ENCODE peak calls at places on chromosomes 2 and 18, in six cellular contexts. One of them, this sample, is unnamed.

GRCh38 chr2:46074501-46074900 is 222.7 kb upstream of the EPAS1 start:
- DNase-seq in HFF-Myc: no peak
- DNase-seq in GM20000: no peak
- DNase-seq in activated CD8-positive, alpha-beta memory T cell treated with anti-CD3 and anti-CD28 coated beads for 24 hours: no peak
- DNase-seq in cardiac fibroblast: no peak
- DNase-seq in T-helper 9 cell: no peak
- DNase-seq in this sample: no peak

GRCh38 chr2:18991177-18992168 is 366.9 kb downstream of the OSR1 start:
- DNase-seq in cardiac fibroblast: peak
- DNase-seq in T-helper 9 cell: no peak
- DNase-seq in HFF-Myc: no peak
- DNase-seq in GM20000: no peak
- DNase-seq in activated CD8-positive, alpha-beta memory T cell treated with anti-CD3 and anti-CD28 coated beads for 24 hours: no peak
- DNase-seq in this sample: no peak

GRCh38 chr2:224909885-224910517 is 132.3 kb downstream of the DOCK10 start:
- DNase-seq in activated CD8-positive, alpha-beta memory T cell treated with anti-CD3 and anti-CD28 coated beads for 24 hours: no peak
- DNase-seq in cardiac fibroblast: peak
- DNase-seq in HFF-Myc: peak
- DNase-seq in T-helper 9 cell: no peak
- DNase-seq in GM20000: no peak
- DNase-seq in this sample: no peak

GRCh38 chr2:235968616-235969324 is 199.4 kb downstream of the GBX2 start:
- DNase-seq in activated CD8-positive, alpha-beta memory T cell treated with anti-CD3 and anti-CD28 coated beads for 24 hours: no peak
- DNase-seq in T-helper 9 cell: no peak
- DNase-seq in GM20000: no peak
- DNase-seq in HFF-Myc: no peak
- DNase-seq in cardiac fibroblast: no peak
- DNase-seq in this sample: no peak

GRCh38 chr2:64327510-64328414 is 126.2 kb upstream of the LGALSL start:
- DNase-seq in T-helper 9 cell: peak
- DNase-seq in HFF-Myc: no peak
- DNase-seq in GM20000: peak
- DNase-seq in cardiac fibroblast: peak
- DNase-seq in activated CD8-positive, alpha-beta memory T cell treated with anti-CD3 and anti-CD28 coated beads for 24 hours: peak
- DNase-seq in this sample: no peak

GRCh38 chr2:28393115-28393836 is 618 bp downstream of the FOSL2 start:
- DNase-seq in activated CD8-positive, alpha-beta memory T cell treated with anti-CD3 and anti-CD28 coated beads for 24 hours: peak
- DNase-seq in GM20000: peak
- DNase-seq in cardiac fibroblast: peak
- DNase-seq in HFF-Myc: no peak
- DNase-seq in T-helper 9 cell: peak
- DNase-seq in this sample: no peak

GRCh38 chr18:60905699-60906098 is 427.5 kb upstream of the CDH20 start:
- DNase-seq in T-helper 9 cell: no peak
- DNase-seq in GM20000: no peak
- DNase-seq in cardiac fibroblast: peak
- DNase-seq in activated CD8-positive, alpha-beta memory T cell treated with anti-CD3 and anti-CD28 coated beads for 24 hours: no peak
- DNase-seq in HFF-Myc: no peak
- DNase-seq in this sample: no peak

GRCh38 chr2:203476881-203477280 is 58.2 kb downstream of the RAPH1 start:
- DNase-seq in HFF-Myc: no peak
- DNase-seq in cardiac fibroblast: no peak
- DNase-seq in GM20000: no peak
- DNase-seq in activated CD8-positive, alpha-beta memory T cell treated with anti-CD3 and anti-CD28 coated beads for 24 hours: no peak
- DNase-seq in T-helper 9 cell: no peak
- DNase-seq in this sample: no peak

GRCh38 chr2:69764286-69765058 is 22.5 kb downstream of the ANXA4 start:
- DNase-seq in T-helper 9 cell: no peak
- DNase-seq in activated CD8-positive, alpha-beta memory T cell treated with anti-CD3 and anti-CD28 coated beads for 24 hours: no peak
- DNase-seq in cardiac fibroblast: no peak
- DNase-seq in GM20000: no peak
- DNase-seq in HFF-Myc: no peak
- DNase-seq in this sample: peak

GRCh38 chr2:158034198-158034831 is 67.4 kb upstream of the UPP2 start:
- DNase-seq in T-helper 9 cell: no peak
- DNase-seq in activated CD8-positive, alpha-beta memory T cell treated with anti-CD3 and anti-CD28 coated beads for 24 hours: no peak
- DNase-seq in HFF-Myc: no peak
- DNase-seq in GM20000: peak
- DNase-seq in cardiac fibroblast: peak
- DNase-seq in this sample: peak

GRCh38 chr2:133194068-133194655 is 374.1 kb downstream of the NCKAP5 start:
- DNase-seq in T-helper 9 cell: no peak
- DNase-seq in cardiac fibroblast: peak
- DNase-seq in activated CD8-positive, alpha-beta memory T cell treated with anti-CD3 and anti-CD28 coated beads for 24 hours: no peak
- DNase-seq in GM20000: no peak
- DNase-seq in HFF-Myc: no peak
- DNase-seq in this sample: no peak

GRCh38 chr2:16525265-16525887 is 140.3 kb downstream of the CYRIA start:
- DNase-seq in activated CD8-positive, alpha-beta memory T cell treated with anti-CD3 and anti-CD28 coated beads for 24 hours: no peak
- DNase-seq in T-helper 9 cell: no peak
- DNase-seq in HFF-Myc: no peak
- DNase-seq in GM20000: peak
- DNase-seq in cardiac fibroblast: peak
- DNase-seq in this sample: peak

GRCh38 chr2:48420512-48421197 is 109.3 kb upstream of the STON1 start:
- DNase-seq in HFF-Myc: peak
- DNase-seq in cardiac fibroblast: peak
- DNase-seq in activated CD8-positive, alpha-beta memory T cell treated with anti-CD3 and anti-CD28 coated beads for 24 hours: peak
- DNase-seq in T-helper 9 cell: peak
- DNase-seq in GM20000: peak
- DNase-seq in this sample: peak

GRCh38 chr2:240325654-240326031 is 109.8 kb upstream of the GPC1 start:
- DNase-seq in cardiac fibroblast: peak
- DNase-seq in T-helper 9 cell: no peak
- DNase-seq in GM20000: no peak
- DNase-seq in HFF-Myc: no peak
- DNase-seq in activated CD8-positive, alpha-beta memory T cell treated with anti-CD3 and anti-CD28 coated beads for 24 hours: no peak
- DNase-seq in this sample: no peak

GRCh38 chr2:35986871-35987270 is 368.7 kb upstream of the CRIM1 start:
- DNase-seq in GM20000: no peak
- DNase-seq in T-helper 9 cell: no peak
- DNase-seq in HFF-Myc: no peak
- DNase-seq in cardiac fibroblast: no peak
- DNase-seq in activated CD8-positive, alpha-beta memory T cell treated with anti-CD3 and anti-CD28 coated beads for 24 hours: no peak
- DNase-seq in this sample: no peak

GRCh38 chr2:182717451-182718215 is 1.6 kb downstream of the DNAJC10 start:
- DNase-seq in T-helper 9 cell: no peak
- DNase-seq in activated CD8-positive, alpha-beta memory T cell treated with anti-CD3 and anti-CD28 coated beads for 24 hours: no peak
- DNase-seq in cardiac fibroblast: no peak
- DNase-seq in GM20000: peak
- DNase-seq in HFF-Myc: no peak
- DNase-seq in this sample: no peak

GRCh38 chr2:45435316-45435715 is 175.8 kb downstream of the SRBD1 start:
- DNase-seq in cardiac fibroblast: peak
- DNase-seq in T-helper 9 cell: no peak
- DNase-seq in HFF-Myc: no peak
- DNase-seq in GM20000: no peak
- DNase-seq in activated CD8-positive, alpha-beta memory T cell treated with anti-CD3 and anti-CD28 coated beads for 24 hours: no peak
- DNase-seq in this sample: no peak

GRCh38 chr2:42959993-42960834 is 167.8 kb upstream of the HAAO start:
- DNase-seq in GM20000: no peak
- DNase-seq in HFF-Myc: no peak
- DNase-seq in cardiac fibroblast: no peak
- DNase-seq in T-helper 9 cell: no peak
- DNase-seq in activated CD8-positive, alpha-beta memory T cell treated with anti-CD3 and anti-CD28 coated beads for 24 hours: peak
- DNase-seq in this sample: no peak

GRCh38 chr2:231680284-231680991 is 27.9 kb upstream of the PTMA start:
- DNase-seq in HFF-Myc: no peak
- DNase-seq in cardiac fibroblast: no peak
- DNase-seq in T-helper 9 cell: no peak
- DNase-seq in GM20000: no peak
- DNase-seq in activated CD8-positive, alpha-beta memory T cell treated with anti-CD3 and anti-CD28 coated beads for 24 hours: no peak
- DNase-seq in this sample: peak

GRCh38 chr2:45343618-45344017 is 267.4 kb downstream of the SRBD1 start:
- DNase-seq in cardiac fibroblast: no peak
- DNase-seq in GM20000: no peak
- DNase-seq in HFF-Myc: no peak
- DNase-seq in T-helper 9 cell: no peak
- DNase-seq in activated CD8-positive, alpha-beta memory T cell treated with anti-CD3 and anti-CD28 coated beads for 24 hours: no peak
- DNase-seq in this sample: no peak

GRCh38 chr18:55557211-55557610 is 30.8 kb downstream of the TCF4 start:
- DNase-seq in activated CD8-positive, alpha-beta memory T cell treated with anti-CD3 and anti-CD28 coated beads for 24 hours: no peak
- DNase-seq in GM20000: no peak
- DNase-seq in HFF-Myc: no peak
- DNase-seq in cardiac fibroblast: no peak
- DNase-seq in T-helper 9 cell: no peak
- DNase-seq in this sample: no peak

GRCh38 chr2:45741451-45741850 is 90.0 kb downstream of the PRKCE start:
- DNase-seq in activated CD8-positive, alpha-beta memory T cell treated with anti-CD3 and anti-CD28 coated beads for 24 hours: no peak
- DNase-seq in GM20000: no peak
- DNase-seq in cardiac fibroblast: peak
- DNase-seq in T-helper 9 cell: no peak
- DNase-seq in HFF-Myc: no peak
- DNase-seq in this sample: no peak

GRCh38 chr2:166373951-166374350 is 1.8 kb downstream of the SCN9A start:
- DNase-seq in activated CD8-positive, alpha-beta memory T cell treated with anti-CD3 and anti-CD28 coated beads for 24 hours: no peak
- DNase-seq in HFF-Myc: peak
- DNase-seq in cardiac fibroblast: peak
- DNase-seq in GM20000: no peak
- DNase-seq in T-helper 9 cell: no peak
- DNase-seq in this sample: peak

GRCh38 chr18:70243131-70243530 is 37.6 kb upstream of the RTTN start:
- DNase-seq in HFF-Myc: no peak
- DNase-seq in T-helper 9 cell: no peak
- DNase-seq in cardiac fibroblast: no peak
- DNase-seq in activated CD8-positive, alpha-beta memory T cell treated with anti-CD3 and anti-CD28 coated beads for 24 hours: no peak
- DNase-seq in GM20000: no peak
- DNase-seq in this sample: no peak

GRCh38 chr2:211204456-211204855 is 648.1 kb downstream of the CPS1 start:
- DNase-seq in HFF-Myc: no peak
- DNase-seq in activated CD8-positive, alpha-beta memory T cell treated with anti-CD3 and anti-CD28 coated beads for 24 hours: no peak
- DNase-seq in T-helper 9 cell: no peak
- DNase-seq in GM20000: no peak
- DNase-seq in cardiac fibroblast: no peak
- DNase-seq in this sample: no peak

This sample was measured in HepG2.